ENCODE peak calls at places on chromosomes 11 and 22, in seven cellular contexts. C is NCI-H748 treated with DMSO at 0.1 percent for 48 hours; H is lower lobe of right lung; P is HL-60; T is stimulated activated naive CD8-positive, alpha-beta T cell treated with anti-CD3 and anti-CD28 coated beads, Interleukin-15, amount 100 ng/mL, for 72 hours; Y is sigmoid colon; F is HEK293T. W is an unnamed sample.
A peak's percentile ranks its signal among the peaks of the same experiment; 100 is the strongest.

GRCh38 chr11:133836076-133836548 is 9.2 kb downstream of the SPATA19 start:
- DNase-seq in H (no peak), T (no peak), C (no peak), Y (no peak), F (no peak), P (no peak), W (no peak)

GRCh38 chr11:19955660-19956059 is 204.6 kb downstream of the DBX1 start:
- DNase-seq in P (no peak), H (no peak), Y (no peak), T (no peak), C (no peak), F (no peak), W (no peak)

GRCh38 chr22:36746571-36746970 is 29.3 kb downstream of the IFT27 start:
- DNase-seq in T (no peak), P (no peak), F (no peak), Y (peak; percentile 34), H (no peak), C (no peak), W (peak; percentile 52)

GRCh38 chr22:39308614-39309363 is 10.6 kb downstream of the RPL3 start:
- DNase-seq in Y (peak; percentile 89), T (no peak), H (peak; percentile 69), C (no peak), P (peak; percentile 72), F (no peak), W (no peak)

GRCh38 chr11:62919898-62920640 is 1.1 kb downstream of the CHRM1 start:
- DNase-seq in F (no peak), Y (no peak), H (peak; percentile 21), C (no peak), P (no peak), T (no peak), W (no peak)

GRCh38 chr11:62064221-62064620 is 59.6 kb upstream of the INCENP start:
- DNase-seq in F (no peak), H (no peak), C (no peak), Y (no peak), P (no peak), T (no peak), W (no peak)

GRCh38 chr11:64409707-64410395 is 50.9 kb downstream of the RPS6KA4 start:
- DNase-seq in Y (peak; percentile 84), T (no peak), P (peak; percentile 49), C (no peak), F (peak; percentile 33), H (no peak), W (no peak)

GRCh38 chr11:132234878-132235277 is 864.5 kb downstream of the NTM start:
- DNase-seq in T (no peak), Y (no peak), F (no peak), P (no peak), C (no peak), H (no peak), W (no peak)

GRCh38 chr11:90476442-90477007 is 253.7 kb upstream of the CHORDC1 start:
- DNase-seq in F (no peak), P (peak; percentile 30), C (peak; percentile 25), H (no peak), T (peak; percentile 1), Y (no peak), W (no peak)

GRCh38 chr11:17812286-17813187 is 78.0 kb downstream of the KCNC1 start:
- DNase-seq in H (no peak), F (no peak), Y (no peak), P (no peak), C (peak; percentile 90), T (no peak), W (no peak)

GRCh38 chr11:134498326-134499139 is 86.5 kb upstream of the B3GAT1 start:
- DNase-seq in T (no peak), Y (peak; percentile 64), C (no peak), P (no peak), H (no peak), F (no peak), W (peak; percentile 53)

W was measured in upper lobe of right lung.